ENCODE peak calls at places on chromosomes 3 and 15, in ten cellular contexts. One of them, this sample, is unnamed.

GRCh38 chr15:48887144-48887543 is 9.2 kb downstream of the EID1 start:
- DNase-seq in HTR-8/SVneo: no peak
- DNase-seq in GOT3: no peak
- DNase-seq in left ventricle myocardium inferior: no peak
- DNase-seq in MG63: peak
- DNase-seq in COR-L47: no peak
- DNase-seq in HT-29: no peak
- DNase-seq in T-helper 1 cell: no peak
- DNase-seq in AG09309: no peak
- DNase-seq in mesendoderm: peak
- DNase-seq in this sample: no peak

GRCh38 chr15:84023636-84024035 is 211.9 kb upstream of the GOLGA6L4 start:
- DNase-seq in HTR-8/SVneo: no peak
- DNase-seq in GOT3: no peak
- DNase-seq in left ventricle myocardium inferior: no peak
- DNase-seq in MG63: peak
- DNase-seq in COR-L47: peak
- DNase-seq in HT-29: peak
- DNase-seq in T-helper 1 cell: no peak
- DNase-seq in AG09309: no peak
- DNase-seq in mesendoderm: peak
- DNase-seq in this sample: no peak

GRCh38 chr15:91857224-91857585 is 3.7 kb downstream of the SLCO3A1 start:
- DNase-seq in HTR-8/SVneo: no peak
- DNase-seq in GOT3: no peak
- DNase-seq in left ventricle myocardium inferior: no peak
- DNase-seq in MG63: no peak
- DNase-seq in COR-L47: no peak
- DNase-seq in HT-29: no peak
- DNase-seq in T-helper 1 cell: no peak
- DNase-seq in AG09309: no peak
- DNase-seq in mesendoderm: no peak
- DNase-seq in this sample: no peak

GRCh38 chr3:20480771-20481170 is 294.8 kb upstream of the SGO1 start:
- DNase-seq in HTR-8/SVneo: no peak
- DNase-seq in GOT3: no peak
- DNase-seq in left ventricle myocardium inferior: no peak
- DNase-seq in MG63: no peak
- DNase-seq in COR-L47: no peak
- DNase-seq in HT-29: no peak
- DNase-seq in T-helper 1 cell: no peak
- DNase-seq in AG09309: no peak
- DNase-seq in mesendoderm: peak
- DNase-seq in this sample: no peak

GRCh38 chr3:186826316-186826977 is 16.1 kb upstream of the ADIPOQ start:
- DNase-seq in HTR-8/SVneo: no peak
- DNase-seq in GOT3: no peak
- DNase-seq in left ventricle myocardium inferior: no peak
- DNase-seq in MG63: peak
- DNase-seq in COR-L47: no peak
- DNase-seq in HT-29: no peak
- DNase-seq in T-helper 1 cell: no peak
- DNase-seq in AG09309: no peak
- DNase-seq in mesendoderm: peak
- DNase-seq in this sample: no peak

GRCh38 chr3:194824676-194825075 is 139.0 kb downstream of the FAM43A start:
- DNase-seq in HTR-8/SVneo: no peak
- DNase-seq in GOT3: no peak
- DNase-seq in left ventricle myocardium inferior: peak
- DNase-seq in MG63: peak
- DNase-seq in COR-L47: no peak
- DNase-seq in HT-29: no peak
- DNase-seq in T-helper 1 cell: no peak
- DNase-seq in AG09309: peak
- DNase-seq in mesendoderm: no peak
- DNase-seq in this sample: no peak

GRCh38 chr15:63189955-63190691 is 717 bp downstream of the RAB8B start:
- DNase-seq in HTR-8/SVneo: no peak
- DNase-seq in GOT3: no peak
- DNase-seq in left ventricle myocardium inferior: no peak
- DNase-seq in MG63: no peak
- DNase-seq in COR-L47: no peak
- DNase-seq in HT-29: peak
- DNase-seq in T-helper 1 cell: no peak
- DNase-seq in AG09309: no peak
- DNase-seq in mesendoderm: peak
- DNase-seq in this sample: no peak

GRCh38 chr3:170740726-170741591 is 129.0 kb downstream of the RPL22L1 start:
- DNase-seq in HTR-8/SVneo: peak
- DNase-seq in GOT3: peak
- DNase-seq in left ventricle myocardium inferior: peak
- DNase-seq in MG63: peak
- DNase-seq in COR-L47: peak
- DNase-seq in HT-29: no peak
- DNase-seq in T-helper 1 cell: no peak
- DNase-seq in AG09309: peak
- DNase-seq in mesendoderm: no peak
- DNase-seq in this sample: no peak

GRCh38 chr3:114770874-114771273 is 376.2 kb downstream of the ZBTB20 start:
- DNase-seq in HTR-8/SVneo: no peak
- DNase-seq in GOT3: no peak
- DNase-seq in left ventricle myocardium inferior: no peak
- DNase-seq in MG63: no peak
- DNase-seq in COR-L47: no peak
- DNase-seq in HT-29: no peak
- DNase-seq in T-helper 1 cell: no peak
- DNase-seq in AG09309: no peak
- DNase-seq in mesendoderm: no peak
- DNase-seq in this sample: no peak

GRCh38 chr3:12479919-12480425 is 4.3 kb upstream of the TSEN2 start:
- DNase-seq in HTR-8/SVneo: peak
- DNase-seq in GOT3: no peak
- DNase-seq in left ventricle myocardium inferior: peak
- DNase-seq in MG63: no peak
- DNase-seq in COR-L47: peak
- DNase-seq in HT-29: peak
- DNase-seq in T-helper 1 cell: no peak
- DNase-seq in AG09309: no peak
- DNase-seq in mesendoderm: peak
- DNase-seq in this sample: no peak

GRCh38 chr3:38084019-38084968 is 45.3 kb downstream of the DLEC1 start:
- DNase-seq in HTR-8/SVneo: peak
- DNase-seq in GOT3: no peak
- DNase-seq in left ventricle myocardium inferior: no peak
- DNase-seq in MG63: peak
- DNase-seq in COR-L47: no peak
- DNase-seq in HT-29: peak
- DNase-seq in T-helper 1 cell: peak
- DNase-seq in AG09309: no peak
- DNase-seq in mesendoderm: peak
- DNase-seq in this sample: peak

GRCh38 chr3:61908344-61908743 is 347.0 kb downstream of the PTPRG start:
- DNase-seq in HTR-8/SVneo: no peak
- DNase-seq in GOT3: no peak
- DNase-seq in left ventricle myocardium inferior: no peak
- DNase-seq in MG63: peak
- DNase-seq in COR-L47: no peak
- DNase-seq in HT-29: no peak
- DNase-seq in T-helper 1 cell: no peak
- DNase-seq in AG09309: peak
- DNase-seq in mesendoderm: no peak
- DNase-seq in this sample: no peak

GRCh38 chr15:75200765-75201608 is 695 bp upstream of the C15orf39 start:
- DNase-seq in HTR-8/SVneo: no peak
- DNase-seq in GOT3: no peak
- DNase-seq in left ventricle myocardium inferior: no peak
- DNase-seq in MG63: no peak
- DNase-seq in COR-L47: peak
- DNase-seq in HT-29: peak
- DNase-seq in T-helper 1 cell: peak
- DNase-seq in AG09309: no peak
- DNase-seq in mesendoderm: peak
- DNase-seq in this sample: no peak

GRCh38 chr3:138440137-138440536 is 5.7 kb downstream of the ESYT3 start:
- DNase-seq in HTR-8/SVneo: no peak
- DNase-seq in GOT3: no peak
- DNase-seq in left ventricle myocardium inferior: peak
- DNase-seq in MG63: no peak
- DNase-seq in COR-L47: no peak
- DNase-seq in HT-29: no peak
- DNase-seq in T-helper 1 cell: no peak
- DNase-seq in AG09309: no peak
- DNase-seq in mesendoderm: peak
- DNase-seq in this sample: no peak

GRCh38 chr3:121752261-121752660 is 2.7 kb upstream of the GOLGB1 start:
- DNase-seq in HTR-8/SVneo: no peak
- DNase-seq in GOT3: no peak
- DNase-seq in left ventricle myocardium inferior: no peak
- DNase-seq in MG63: no peak
- DNase-seq in COR-L47: no peak
- DNase-seq in HT-29: no peak
- DNase-seq in T-helper 1 cell: no peak
- DNase-seq in AG09309: no peak
- DNase-seq in mesendoderm: peak
- DNase-seq in this sample: no peak

GRCh38 chr3:36876181-36876936 is 68.5 kb downstream of the TRANK1 start:
- DNase-seq in HTR-8/SVneo: no peak
- DNase-seq in GOT3: no peak
- DNase-seq in left ventricle myocardium inferior: no peak
- DNase-seq in MG63: no peak
- DNase-seq in COR-L47: no peak
- DNase-seq in HT-29: no peak
- DNase-seq in T-helper 1 cell: no peak
- DNase-seq in AG09309: no peak
- DNase-seq in mesendoderm: no peak
- DNase-seq in this sample: peak

GRCh38 chr3:166011771-166012170 is 174.5 kb upstream of the BCHE start:
- DNase-seq in HTR-8/SVneo: no peak
- DNase-seq in GOT3: no peak
- DNase-seq in left ventricle myocardium inferior: no peak
- DNase-seq in MG63: no peak
- DNase-seq in COR-L47: no peak
- DNase-seq in HT-29: no peak
- DNase-seq in T-helper 1 cell: no peak
- DNase-seq in AG09309: no peak
- DNase-seq in mesendoderm: no peak
- DNase-seq in this sample: no peak

GRCh38 chr3:9627901-9628633 is 21.2 kb upstream of the MTMR14 start:
- DNase-seq in HTR-8/SVneo: no peak
- DNase-seq in GOT3: no peak
- DNase-seq in left ventricle myocardium inferior: no peak
- DNase-seq in MG63: no peak
- DNase-seq in COR-L47: no peak
- DNase-seq in HT-29: no peak
- DNase-seq in T-helper 1 cell: no peak
- DNase-seq in AG09309: no peak
- DNase-seq in mesendoderm: no peak
- DNase-seq in this sample: no peak

GRCh38 chr3:12371525-12372140 is 82.8 kb downstream of the PPARG start:
- DNase-seq in HTR-8/SVneo: peak
- DNase-seq in GOT3: no peak
- DNase-seq in left ventricle myocardium inferior: peak
- DNase-seq in MG63: peak
- DNase-seq in COR-L47: no peak
- DNase-seq in HT-29: peak
- DNase-seq in T-helper 1 cell: no peak
- DNase-seq in AG09309: no peak
- DNase-seq in mesendoderm: no peak
- DNase-seq in this sample: no peak

GRCh38 chr3:177816667-177817208 is 619.5 kb upstream of the TBL1XR1 start:
- DNase-seq in HTR-8/SVneo: no peak
- DNase-seq in GOT3: no peak
- DNase-seq in left ventricle myocardium inferior: no peak
- DNase-seq in MG63: no peak
- DNase-seq in COR-L47: no peak
- DNase-seq in HT-29: peak
- DNase-seq in T-helper 1 cell: no peak
- DNase-seq in AG09309: no peak
- DNase-seq in mesendoderm: peak
- DNase-seq in this sample: no peak

GRCh38 chr15:29612096-29612495 is 210.2 kb downstream of the TJP1 start:
- DNase-seq in HTR-8/SVneo: peak
- DNase-seq in GOT3: no peak
- DNase-seq in left ventricle myocardium inferior: no peak
- DNase-seq in MG63: no peak
- DNase-seq in COR-L47: no peak
- DNase-seq in HT-29: no peak
- DNase-seq in T-helper 1 cell: no peak
- DNase-seq in AG09309: peak
- DNase-seq in mesendoderm: peak
- DNase-seq in this sample: no peak

GRCh38 chr3:129597792-129598381 is 8.6 kb downstream of the PLXND1 start:
- DNase-seq in HTR-8/SVneo: no peak
- DNase-seq in GOT3: no peak
- DNase-seq in left ventricle myocardium inferior: no peak
- DNase-seq in MG63: no peak
- DNase-seq in COR-L47: no peak
- DNase-seq in HT-29: no peak
- DNase-seq in T-helper 1 cell: no peak
- DNase-seq in AG09309: no peak
- DNase-seq in mesendoderm: peak
- DNase-seq in this sample: no peak

GRCh38 chr3:187361835-187362234 is 6.3 kb upstream of the RTP4 start:
- DNase-seq in HTR-8/SVneo: no peak
- DNase-seq in GOT3: no peak
- DNase-seq in left ventricle myocardium inferior: no peak
- DNase-seq in MG63: no peak
- DNase-seq in COR-L47: no peak
- DNase-seq in HT-29: no peak
- DNase-seq in T-helper 1 cell: no peak
- DNase-seq in AG09309: no peak
- DNase-seq in mesendoderm: peak
- DNase-seq in this sample: no peak

GRCh38 chr3:99651561-99651960 is 13.2 kb downstream of the COL8A1 start:
- DNase-seq in HTR-8/SVneo: peak
- DNase-seq in GOT3: no peak
- DNase-seq in left ventricle myocardium inferior: no peak
- DNase-seq in MG63: peak
- DNase-seq in COR-L47: no peak
- DNase-seq in HT-29: peak
- DNase-seq in T-helper 1 cell: no peak
- DNase-seq in AG09309: no peak
- DNase-seq in mesendoderm: no peak
- DNase-seq in this sample: no peak

GRCh38 chr3:164533275-164533674 is 545.0 kb downstream of the SI start:
- DNase-seq in HTR-8/SVneo: no peak
- DNase-seq in GOT3: no peak
- DNase-seq in left ventricle myocardium inferior: no peak
- DNase-seq in MG63: no peak
- DNase-seq in COR-L47: peak
- DNase-seq in HT-29: no peak
- DNase-seq in T-helper 1 cell: no peak
- DNase-seq in AG09309: no peak
- DNase-seq in mesendoderm: no peak
- DNase-seq in this sample: no peak

GRCh38 chr3:112405845-112406244 is 72.9 kb downstream of the CD200 start:
- DNase-seq in HTR-8/SVneo: no peak
- DNase-seq in GOT3: no peak
- DNase-seq in left ventricle myocardium inferior: no peak
- DNase-seq in MG63: peak
- DNase-seq in COR-L47: no peak
- DNase-seq in HT-29: no peak
- DNase-seq in T-helper 1 cell: no peak
- DNase-seq in AG09309: no peak
- DNase-seq in mesendoderm: peak
- DNase-seq in this sample: no peak

GRCh38 chr15:52790941-52791751 is 1.0 kb upstream of the ONECUT1 start:
- DNase-seq in HTR-8/SVneo: no peak
- DNase-seq in GOT3: no peak
- DNase-seq in left ventricle myocardium inferior: no peak
- DNase-seq in MG63: no peak
- DNase-seq in COR-L47: no peak
- DNase-seq in HT-29: no peak
- DNase-seq in T-helper 1 cell: no peak
- DNase-seq in AG09309: no peak
- DNase-seq in mesendoderm: peak
- DNase-seq in this sample: no peak

GRCh38 chr3:166223120-166223519 is 385.9 kb upstream of the BCHE start:
- DNase-seq in HTR-8/SVneo: no peak
- DNase-seq in GOT3: no peak
- DNase-seq in left ventricle myocardium inferior: no peak
- DNase-seq in MG63: no peak
- DNase-seq in COR-L47: no peak
- DNase-seq in HT-29: no peak
- DNase-seq in T-helper 1 cell: no peak
- DNase-seq in AG09309: no peak
- DNase-seq in mesendoderm: peak
- DNase-seq in this sample: no peak